ENCODE peak calls at places on chromosome 11, in nine cellular contexts. W, O, G, A, R, J, K, N and I are unnamed samples.

GRCh38 chr11:70424765-70425164 is 26.4 kb downstream of the CTTN start:
- DNase-seq in N (no peak), W (no peak), K (peak; percentile 18), J (no peak), A (peak; percentile 66), G (peak; percentile 14), O (no peak), R (no peak), I (no peak)

GRCh38 chr11:131302831-131303230 is 67.6 kb upstream of the NTM start:
- DNase-seq in K (no peak), G (no peak), N (no peak), R (no peak), W (no peak), O (no peak), A (no peak), J (no peak), I (peak; percentile 15)

GRCh38 chr11:44749160-44749559 is 22.4 kb downstream of the TSPAN18 start:
- DNase-seq in O (no peak), N (no peak), G (no peak), J (no peak), A (peak; percentile 19), K (no peak), R (no peak), W (no peak), I (no peak)

GRCh38 chr11:114057147-114057546 is 2.4 kb upstream of the ZBTB16 start:
- DNase-seq in J (no peak), G (no peak), W (no peak), R (no peak), O (no peak), N (peak; percentile 32), K (no peak), A (no peak), I (no peak)

GRCh38 chr11:33040862-33041453 is 1.6 kb downstream of the TCP11L1 start:
- DNase-seq in O (no peak), J (no peak), G (peak; percentile 64), R (no peak), K (no peak), N (no peak), W (no peak), A (no peak), I (no peak)

GRCh38 chr11:117239295-117239694 is 6.8 kb downstream of the RNF214 start:
- DNase-seq in O (peak; percentile 96), A (no peak), W (peak; percentile 94), R (peak; percentile 78), K (no peak), G (peak; percentile 42), J (no peak), N (no peak), I (peak; percentile 97)

GRCh38 chr11:69398529-69399492 is 82.7 kb upstream of the LINC01488 start:
- DNase-seq in J (no peak), R (peak; percentile 89), G (peak; percentile 35), W (peak; percentile 46), A (no peak), O (peak; percentile 26), K (peak; percentile 69), N (no peak), I (peak; percentile 81)

GRCh38 chr11:124669193-124669592 is 4.3 kb downstream of the SIAE start:
- DNase-seq in N (no peak), K (no peak), G (peak; percentile 43), R (no peak), W (peak; percentile 49), A (peak; percentile 71), O (peak; percentile 54), J (no peak), I (peak; percentile 63)

GRCh38 chr11:27496461-27496860 is 10.1 kb downstream of the LIN7C start:
- DNase-seq in R (no peak), G (no peak), N (no peak), W (no peak), A (no peak), O (peak; percentile 49), K (no peak), J (no peak), I (peak; percentile 54)

GRCh38 chr11:121538054-121538453 is 85.3 kb upstream of the SORL1-AS1 start:
- DNase-seq in J (no peak), A (no peak), N (no peak), W (no peak), K (no peak), R (no peak), G (no peak), O (no peak), I (no peak)

GRCh38 chr11:132718711-132719641 is 813.3 kb downstream of the OPCML start:
- DNase-seq in R (no peak), N (no peak), W (peak; percentile 8), A (peak; percentile 69), J (no peak), G (peak; percentile 55), O (peak; percentile 8), K (no peak), I (peak; percentile 27)

GRCh38 chr11:96242191-96242845 is 100.7 kb downstream of the MAML2 start:
- DNase-seq in A (no peak), O (no peak), J (peak; percentile 22), W (peak; percentile 75), R (no peak), G (no peak), K (no peak), N (no peak), I (peak; percentile 70)

GRCh38 chr11:103851166-103851651 is 185.2 kb upstream of the DDI1 start:
- DNase-seq in O (peak; percentile 69), A (no peak), R (peak; percentile 0), N (no peak), K (no peak), W (peak; percentile 3), G (no peak), J (no peak), I (peak; percentile 36)

GRCh38 chr11:103920449-103920848 is 116.0 kb upstream of the DDI1 start:
- DNase-seq in N (no peak), G (no peak), W (peak; percentile 35), J (no peak), A (no peak), O (peak; percentile 73), R (peak; percentile 50), K (no peak), I (peak; percentile 50)

DNA sequence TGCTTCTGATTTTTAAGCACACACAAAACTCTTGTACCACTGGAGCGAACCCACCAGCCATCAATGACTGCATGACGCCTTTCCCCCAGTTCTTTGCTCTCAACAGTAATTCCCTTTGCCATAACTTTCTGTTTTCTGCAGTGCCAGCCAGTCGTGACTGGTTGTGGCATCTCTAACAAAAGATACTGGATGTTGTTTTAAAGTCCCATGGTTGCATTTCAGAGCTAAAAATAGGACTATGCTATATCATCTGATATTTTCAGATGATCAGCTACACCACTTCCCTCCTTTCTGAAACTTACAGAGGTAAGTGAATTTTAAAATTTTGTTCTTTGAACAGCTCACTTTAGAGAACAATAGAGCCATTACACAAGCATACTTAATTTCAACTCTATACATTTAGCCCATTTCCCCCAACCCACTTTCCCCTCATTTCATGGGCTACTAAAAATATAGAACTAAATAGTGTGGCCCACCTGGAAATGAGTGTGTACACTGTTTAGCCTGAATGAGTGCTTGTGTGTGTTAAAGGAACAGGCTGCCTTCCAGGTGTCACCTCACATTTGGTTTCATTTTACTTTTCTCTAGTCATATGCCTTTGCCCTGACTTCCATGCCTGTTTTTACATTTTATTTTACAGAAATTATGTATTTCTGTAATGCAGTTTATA is 136.9 kb upstream of the ZC3H12C start:
- DNase-seq in W (no peak), G (no peak), N (no peak), K (no peak), R (no peak), O (no peak), A (no peak), J (no peak), I (no peak)
- H3K27ac ChIP-seq in W (no peak overlapping the region), G (no peak overlapping the region), N (no peak overlapping the region), K (no peak overlapping the region), R (no peak overlapping the region), O (no peak overlapping the region), A (no peak overlapping the region), J (no peak overlapping the region), I (no peak overlapping the region)

DNA sequence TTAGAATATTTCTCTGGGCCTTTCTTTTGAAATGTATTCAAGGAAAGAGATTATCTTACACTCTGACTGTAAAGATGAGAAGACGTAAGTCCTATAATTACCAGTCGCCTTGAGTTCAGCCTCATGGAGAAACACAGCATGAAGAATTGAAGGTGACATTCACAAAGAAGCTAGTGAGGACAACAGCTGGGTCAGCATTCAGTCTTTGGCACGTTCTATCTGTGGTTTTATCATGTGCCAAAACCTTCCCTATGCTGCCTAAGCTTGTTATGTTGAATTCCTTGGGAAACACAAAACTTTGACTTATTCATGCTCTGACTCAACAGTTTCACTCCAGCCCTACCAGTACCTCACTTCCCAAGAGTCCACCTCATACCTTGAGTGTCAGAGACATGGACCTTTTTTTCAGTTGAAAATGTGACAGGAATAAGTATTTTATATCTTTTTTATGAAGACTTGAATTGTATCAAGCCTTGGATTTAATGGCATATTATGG is 198.8 kb upstream of the KIRREL3 start:
- DNase-seq in R (peak; percentile 18), W (no peak), A (no peak), K (no peak), J (no peak), O (no peak), G (peak; percentile 75), N (no peak), I (no peak)
- H3K4me3 ChIP-seq in R (no peak overlapping the region), W (no peak overlapping the region), A (no peak overlapping the region), K (no peak overlapping the region), J (no peak overlapping the region), O (no peak overlapping the region), G (no peak overlapping the region), N (no peak overlapping the region), I (no peak overlapping the region)

DNA sequence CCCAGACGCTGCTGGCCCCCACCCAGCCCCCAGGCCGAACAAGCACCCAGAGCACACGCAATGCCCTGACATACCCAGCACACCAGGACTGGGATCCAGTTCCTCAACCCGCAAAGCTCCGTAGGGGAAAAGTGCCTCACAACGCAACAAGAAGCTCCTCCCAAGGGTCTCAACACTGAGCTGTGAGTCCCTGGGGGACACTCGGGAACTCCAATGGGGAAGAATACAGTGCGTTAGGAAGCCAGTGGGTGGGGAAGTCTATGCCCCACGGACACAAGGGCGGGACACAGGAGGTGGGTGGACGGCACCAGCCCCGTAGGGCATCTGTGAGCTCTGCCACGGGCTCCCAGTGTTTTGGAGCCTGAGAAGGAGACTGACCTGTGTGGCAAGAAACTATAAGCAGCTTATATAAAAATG is 1.6 kb downstream of the DEAF1 start:
- DNase-seq in K (no peak), O (no peak), A (no peak), N (no peak), R (peak; percentile 46), G (no peak), J (no peak), W (peak; percentile 36), I (peak; percentile 55)
- H3K9ac ChIP-seq in K (peak overlapping the region; percentile 1), O (peak overlapping the region; percentile 18), A (no peak overlapping the region), N (peak overlapping the region; percentile 61), R (peak overlapping the region; percentile 6), G (peak overlapping the region; percentile 65), J (peak overlapping the region; percentile 51), W (peak overlapping the region; percentile 58), I (peak overlapping the region; percentile 20)

DNA sequence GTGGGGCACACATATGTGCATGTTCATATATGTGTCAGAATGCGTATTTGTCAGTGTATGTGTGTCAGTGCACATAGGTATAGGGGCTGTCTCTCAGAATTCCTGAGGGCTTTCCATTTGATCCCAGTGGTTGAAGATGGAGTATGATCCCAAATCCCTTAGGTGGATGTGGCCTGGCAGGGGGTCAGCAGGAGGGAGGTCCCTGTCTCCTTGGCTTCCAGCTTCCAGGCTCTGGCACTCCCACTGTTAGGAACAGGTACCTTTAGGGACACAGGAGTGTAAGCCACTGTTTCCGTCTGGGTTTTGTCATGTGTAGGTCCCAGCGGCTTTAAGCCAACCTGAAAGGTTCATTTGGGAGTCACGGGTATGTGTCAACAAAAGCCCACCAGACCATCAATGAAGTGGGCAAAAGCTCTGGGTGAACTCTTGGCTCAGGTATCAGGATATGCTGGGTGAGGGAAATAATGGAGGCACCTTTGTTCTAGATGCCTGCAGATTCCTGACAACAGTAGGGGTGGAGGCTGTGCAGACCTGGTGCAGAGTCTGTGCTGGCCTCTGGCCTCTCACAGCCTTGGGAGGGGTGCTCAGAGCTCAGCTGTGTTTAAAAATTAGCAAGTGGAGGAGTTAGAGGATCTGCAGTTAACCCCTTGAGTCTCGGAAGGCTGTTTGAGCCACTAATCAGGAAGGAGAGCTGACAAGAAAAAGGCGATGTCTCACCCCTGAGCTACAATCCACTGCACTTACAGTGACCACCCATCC is 9.0 kb downstream of the KCNQ1OT1 start:
- DNase-seq in R (no peak), N (no peak), J (no peak), G (peak; percentile 35), K (peak; percentile 23), A (peak; percentile 56), W (no peak), O (no peak), I (no peak)
- H3K27ac ChIP-seq in R (no peak overlapping the region), N (no peak overlapping the region), J (no peak overlapping the region), G (no peak overlapping the region), K (no peak overlapping the region), A (no peak overlapping the region), W (no peak overlapping the region), O (no peak overlapping the region), I (no peak overlapping the region)